ENCODE peak calls at places on chromosome 17, in eight cellular contexts. C is heart left ventricle; D is adrenal gland; Y is CD4-positive, alpha-beta memory T cell; U is transverse colon; S is left ventricle myocardium inferior; M is cardiac muscle cell; H is HCT116. R is an unnamed sample.

GRCh38 chr17:77364941-77365583 is 224.3 kb downstream of the SEC14L1 start:
- DNase-seq in C (no peak), Y (no peak), M (no peak), S (no peak), U (no peak), H (no peak), D (no peak), R (no peak)

GRCh38 chr17:59121901-59122480 is 15.3 kb upstream of the TRIM37 start:
- DNase-seq in C (no peak), Y (no peak), S (no peak), H (no peak), M (no peak), D (no peak), U (no peak), R (peak)

GRCh38 chr17:64635647-64636305 is 26.3 kb downstream of the SMURF2 start:
- DNase-seq in M (peak), H (no peak), Y (no peak), S (no peak), C (no peak), U (no peak), D (no peak), R (no peak)

GRCh38 chr17:73814070-73814469 is 169.8 kb upstream of the SDK2 start:
- DNase-seq in U (no peak), M (no peak), C (no peak), H (no peak), D (no peak), Y (no peak), S (no peak), R (no peak)

GRCh38 chr17:50361561-50362480 is 11.2 kb downstream of the MRPL27 start:
- DNase-seq in D (peak), C (peak), M (peak), S (no peak), H (peak), U (peak), Y (peak), R (peak)

GRCh38 chr17:20098314-20098713 is 89.2 kb downstream of the SPECC1 start:
- DNase-seq in C (no peak), M (no peak), D (no peak), U (no peak), H (no peak), Y (no peak), S (no peak), R (no peak)

GRCh38 chr17:3535253-3535995 is 22.2 kb downstream of the TRPV3 start:
- DNase-seq in U (peak), S (peak), H (peak), M (peak), D (peak), Y (peak), C (peak), R (no peak)

GRCh38 chr17:5822281-5823060 is 238.2 kb upstream of the NLRP1 start:
- DNase-seq in H (no peak), D (no peak), M (no peak), C (no peak), S (no peak), U (no peak), Y (no peak), R (no peak)

GRCh38 chr17:51527230-51527982 is 267.1 kb downstream of the UTP18 start:
- DNase-seq in D (no peak), M (no peak), S (no peak), U (no peak), H (no peak), Y (no peak), C (no peak), R (no peak)

GRCh38 chr17:36482611-36483504 is 3.6 kb upstream of the ZNHIT3 start:
- DNase-seq in D (peak), M (peak), Y (peak), C (peak), U (peak), S (peak), H (peak), R (peak)

GRCh38 chr17:30225919-30226553 is 9.5 kb downstream of the SLC6A4 start:
- DNase-seq in Y (no peak), U (no peak), C (no peak), M (no peak), D (no peak), S (no peak), H (no peak), R (no peak)

GRCh38 chr17:37759014-37759637 is 14.3 kb upstream of the HNF1B start:
- DNase-seq in H (no peak), D (no peak), S (no peak), U (no peak), M (no peak), Y (no peak), C (no peak), R (no peak)

GRCh38 chr17:77724876-77725615 is 233.5 kb upstream of the TNRC6C start:
- DNase-seq in H (no peak), S (no peak), Y (no peak), C (no peak), U (peak), M (no peak), D (no peak), R (no peak)

GRCh38 chr17:66665194-66665593 is 169.7 kb upstream of the CACNG5 start:
- DNase-seq in C (no peak), H (no peak), S (no peak), M (no peak), U (no peak), Y (no peak), D (no peak), R (no peak)

DNA sequence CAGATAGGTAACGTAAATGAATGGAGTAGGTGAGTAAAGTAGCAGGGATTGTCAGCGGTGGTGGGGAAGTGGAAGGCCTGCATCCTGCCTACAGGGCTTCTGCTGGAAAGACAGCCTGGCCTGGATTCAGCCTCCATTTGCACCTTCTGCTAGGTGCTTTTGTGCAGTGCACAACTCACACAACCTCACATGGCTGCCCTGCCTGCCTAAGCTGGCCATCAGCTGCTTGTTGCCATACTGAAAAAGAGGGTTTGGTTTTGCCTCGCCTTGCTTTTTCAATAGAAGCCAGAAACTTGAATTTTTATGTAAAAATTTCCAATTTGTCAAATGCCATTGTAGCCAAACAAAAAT is 36.3 kb downstream of the SOST start:
- DNase-seq in D (no peak), M (no peak), H (no peak), C (no peak), Y (no peak), S (no peak), U (no peak), R (no peak)
- H3K27ac ChIP-seq in D (no peak), M (no peak), H (no peak), C (no peak), Y (no peak), S (no peak), U (no peak), R (no peak)

GRCh38 chr17:32223703-32224102 is 41.9 kb upstream of the RHBDL3 start:
- DNase-seq in Y (no peak), H (no peak), C (no peak), M (no peak), D (no peak), S (no peak), U (no peak), R (no peak)
- H3K27ac ChIP-seq in Y (no peak), H (no peak), C (no peak), M (no peak), D (no peak), S (no peak), U (no peak), R (no peak)

DNA sequence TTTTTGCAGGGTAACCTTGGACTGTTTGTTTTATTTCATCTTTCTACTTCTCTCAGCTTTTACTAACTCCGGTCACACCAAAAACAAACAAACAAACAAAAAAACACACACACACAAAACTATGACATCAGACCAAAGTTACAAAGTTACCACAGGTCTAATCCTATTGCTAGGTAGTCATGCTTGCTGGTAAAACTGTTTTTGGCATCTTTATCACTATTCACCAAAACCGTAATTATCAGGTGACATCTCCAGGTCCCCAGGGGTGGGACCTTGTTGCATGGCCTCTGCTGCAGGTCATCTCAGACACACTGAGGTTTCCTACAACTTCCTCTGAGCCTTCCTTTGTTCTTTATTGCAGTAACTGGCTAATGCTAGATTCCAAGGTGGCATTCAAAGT is 162.3 kb downstream of the ABCA8 start:
- DNase-seq in S (no peak), H (no peak), U (no peak), D (no peak), C (no peak), Y (no peak), M (no peak), R (no peak)
- H3K27ac ChIP-seq in S (peak), H (no peak), U (peak), D (peak), C (peak), Y (no peak), M (no peak), R (no peak)

GRCh38 chr17:28702752-28703150 is 8.9 kb downstream of the PROCA1 start:
- DNase-seq in C (no peak), M (no peak), D (no peak), U (no peak), S (no peak), Y (no peak), H (no peak), R (no peak)
- H3K27ac ChIP-seq in C (no peak), M (no peak), D (no peak), U (no peak), S (no peak), Y (no peak), H (no peak), R (no peak)

DNA sequence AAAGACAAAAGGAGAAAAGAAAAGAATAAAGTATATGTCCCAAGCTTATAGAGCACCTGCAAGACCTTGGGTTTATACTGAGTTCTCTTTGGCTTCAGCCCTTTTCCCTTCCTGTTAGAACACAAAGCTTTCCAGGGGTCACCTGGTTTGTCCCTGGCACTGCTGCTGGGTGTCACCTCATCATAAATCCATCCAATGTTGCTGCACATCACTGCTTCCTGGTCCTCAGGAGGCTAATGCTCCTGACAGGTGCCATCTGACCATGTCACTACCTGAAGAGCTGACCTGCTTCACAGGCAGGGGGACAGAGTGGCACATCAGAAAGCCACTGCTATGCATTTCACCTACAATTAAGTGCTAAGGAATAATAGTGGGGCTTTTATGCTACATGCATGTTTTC is 164.6 kb upstream of the ELAC2 start:
- DNase-seq in U (peak), C (no peak), M (no peak), D (no peak), Y (no peak), H (no peak), S (no peak), R (no peak)
- H3K27ac ChIP-seq in U (no peak), C (no peak), M (no peak), D (no peak), Y (no peak), H (no peak), S (no peak), R (no peak)

GRCh38 chr17:34254146-34254545 is 939 bp upstream of the CCL2 start:
- DNase-seq in M (peak), U (no peak), Y (no peak), D (no peak), C (no peak), S (no peak), H (no peak), R (no peak)

GRCh38 chr17:34251186-34251585 is 3.9 kb upstream of the CCL2 start:
- DNase-seq in U (no peak), M (no peak), H (no peak), Y (no peak), D (no peak), S (no peak), C (no peak), R (no peak)

GRCh38 chr17:34252890-34253525 is 2.1 kb upstream of the CCL2 start:
- DNase-seq in Y (no peak), S (no peak), C (no peak), M (peak), D (no peak), H (no peak), U (no peak), R (no peak)

GRCh38 chr17:34254651-34255380 is at the start of gene CCL2:
- DNase-seq in C (peak), D (peak), H (no peak), Y (no peak), M (peak), S (peak), U (peak), R (no peak)

GRCh38 chr17:34252138-34252889 is 2.8 kb upstream of the CCL2 start:
- DNase-seq in U (peak), H (no peak), D (peak), C (peak), M (peak), Y (no peak), S (peak), R (no peak)
- H3K27ac ChIP-seq in U (peak), H (no peak), D (no peak), C (peak), M (no peak), Y (no peak), S (peak), R (no peak)

GRCh38 chr17:55773671-55774070 is 22.8 kb downstream of the PCTP start:
- DNase-seq in H (no peak), Y (no peak), D (no peak), S (no peak), M (no peak), C (no peak), U (no peak), R (no peak)
- H3K27ac ChIP-seq in H (no peak), Y (no peak), D (no peak), S (no peak), M (no peak), C (no peak), U (no peak), R (no peak)

DNA sequence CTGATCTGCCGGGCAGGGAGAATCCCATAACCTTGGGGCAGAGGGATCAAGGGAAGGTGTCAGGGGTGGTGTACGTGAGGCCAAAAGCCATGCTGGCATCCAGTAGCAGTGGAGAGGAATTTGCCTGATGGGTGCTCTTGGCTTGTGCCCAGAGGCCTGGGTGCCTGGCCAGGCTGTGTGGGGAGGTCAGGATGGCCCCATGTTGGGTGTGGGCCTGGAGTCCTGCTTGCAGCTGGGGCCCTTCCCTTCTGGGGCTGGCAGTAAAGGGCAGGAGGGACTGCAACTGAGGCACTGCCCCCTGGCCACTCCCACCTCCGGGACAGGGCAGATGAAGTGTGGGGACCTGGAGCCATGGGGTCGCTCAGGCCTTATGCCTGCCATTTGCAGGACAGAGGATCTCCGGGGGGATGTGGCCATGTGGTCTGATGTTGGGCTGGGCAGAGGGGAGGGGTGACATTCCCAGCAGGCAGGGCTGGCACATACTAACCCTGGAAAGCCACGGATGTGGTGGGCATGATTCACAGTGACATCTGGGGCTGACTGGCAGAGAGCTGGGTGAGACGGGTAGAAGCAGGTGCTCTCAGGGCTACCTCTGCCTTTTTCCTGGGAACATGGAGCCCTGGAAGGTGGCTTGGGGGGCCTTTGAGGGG is 3.5 kb downstream of the FMNL1 start:
- DNase-seq in U (no peak), M (no peak), D (no peak), Y (no peak), C (peak), S (no peak), H (no peak), R (no peak)
- H3K27ac ChIP-seq in U (peak), M (no peak), D (no peak), Y (peak), C (peak), S (peak), H (no peak), R (no peak)

GRCh38 chr17:80442764-80443163 is 27.8 kb downstream of the ENDOV start:
- DNase-seq in M (no peak), D (no peak), Y (no peak), S (no peak), C (no peak), U (no peak), H (no peak), R (no peak)

GRCh38 chr17:80443498-80443897 is 28.5 kb downstream of the ENDOV start:
- DNase-seq in D (no peak), M (no peak), Y (no peak), U (no peak), C (no peak), S (no peak), H (no peak), R (no peak)

GRCh38 chr17:80441598-80442304 is 26.8 kb downstream of the ENDOV start:
- DNase-seq in D (no peak), U (no peak), H (no peak), S (no peak), C (no peak), M (no peak), Y (no peak), R (no peak)

GRCh38 chr17:80441133-80441578 is 26.2 kb downstream of the ENDOV start:
- DNase-seq in H (no peak), M (peak), C (peak), D (no peak), S (peak), Y (peak), U (no peak), R (no peak)

GRCh38 chr17:80442305-80442659 is 27.3 kb downstream of the ENDOV start:
- DNase-seq in Y (no peak), C (no peak), D (no peak), S (no peak), H (no peak), U (no peak), M (no peak), R (no peak)
- H3K27ac ChIP-seq in Y (no peak), C (no peak), D (no peak), S (no peak), H (no peak), U (no peak), M (no peak), R (no peak)

R was measured in epithelial cell of prostate.